ENCODE peak calls at places on chromosomes 6 and 20, in six cellular contexts. One of them, this sample, is unnamed. For H3K36me3 and H3K9me3, the result is how much of the 10 kb centered on the place peaks cover.

GRCh38 chr6:105803439-105803838 is 282.7 kb upstream of the PRDM1 start:
- DNase-seq in cardiac muscle cell: no peak
- DNase-seq in CD8-positive, alpha-beta T cell: no peak
- DNase-seq in DND-41: no peak
- DNase-seq in adipocyte: peak
- DNase-seq in kidney: no peak
- DNase-seq in this sample: peak

GRCh38 chr6:147053311-147053921 is 150.8 kb upstream of the STXBP5 start:
- DNase-seq in kidney: no peak
- DNase-seq in adipocyte: no peak
- DNase-seq in CD8-positive, alpha-beta T cell: no peak
- DNase-seq in cardiac muscle cell: no peak
- DNase-seq in DND-41: no peak
- DNase-seq in this sample: no peak

GRCh38 chr6:107116328-107116892 is 1.1 kb upstream of the BEND3 start:
- DNase-seq in CD8-positive, alpha-beta T cell: no peak
- DNase-seq in adipocyte: peak
- DNase-seq in cardiac muscle cell: peak
- DNase-seq in kidney: no peak
- DNase-seq in DND-41: peak
- DNase-seq in this sample: no peak

GRCh38 chr20:11544029-11544678 is 373.5 kb upstream of the BTBD3 start:
- DNase-seq in kidney: no peak
- DNase-seq in adipocyte: peak
- DNase-seq in CD8-positive, alpha-beta T cell: no peak
- DNase-seq in cardiac muscle cell: peak
- DNase-seq in DND-41: peak
- DNase-seq in this sample: peak

GRCh38 chr6:137102851-137103492 is 58.2 kb upstream of the IL20RA start:
- DNase-seq in DND-41: peak
- DNase-seq in kidney: no peak
- DNase-seq in CD8-positive, alpha-beta T cell: no peak
- DNase-seq in adipocyte: no peak
- DNase-seq in cardiac muscle cell: no peak
- DNase-seq in this sample: no peak

GRCh38 chr20:43939762-43940121 is 25.1 kb downstream of the TOX2 start:
- DNase-seq in cardiac muscle cell: no peak
- DNase-seq in kidney: no peak
- DNase-seq in DND-41: no peak
- DNase-seq in adipocyte: no peak
- DNase-seq in CD8-positive, alpha-beta T cell: no peak
- DNase-seq in this sample: no peak

GRCh38 chr20:43243672-43244269 is 54.1 kb upstream of the PTPRT start:
- DNase-seq in DND-41: peak
- DNase-seq in adipocyte: no peak
- DNase-seq in cardiac muscle cell: peak
- DNase-seq in CD8-positive, alpha-beta T cell: no peak
- DNase-seq in kidney: no peak
- DNase-seq in this sample: no peak

GRCh38 chr20:39993737-39994136 is 695.3 kb downstream of the MAFB start:
- DNase-seq in adipocyte: no peak
- DNase-seq in CD8-positive, alpha-beta T cell: no peak
- DNase-seq in DND-41: no peak
- DNase-seq in kidney: peak
- DNase-seq in cardiac muscle cell: peak
- DNase-seq in this sample: no peak

GRCh38 chr6:42038811-42039408 is 11.4 kb upstream of the TAF8 start:
- DNase-seq in cardiac muscle cell: no peak
- DNase-seq in CD8-positive, alpha-beta T cell: no peak
- DNase-seq in DND-41: no peak
- DNase-seq in adipocyte: peak
- DNase-seq in kidney: no peak
- DNase-seq in this sample: peak

GRCh38 chr6:170020041-170020583 is 268.7 kb downstream of the ERMARD start:
- DNase-seq in cardiac muscle cell: no peak
- DNase-seq in DND-41: no peak
- DNase-seq in CD8-positive, alpha-beta T cell: no peak
- DNase-seq in adipocyte: no peak
- DNase-seq in kidney: no peak
- DNase-seq in this sample: no peak

GRCh38 chr20:19823971-19824370 is 65.9 kb downstream of the RIN2 start:
- DNase-seq in DND-41: no peak
- DNase-seq in kidney: no peak
- DNase-seq in cardiac muscle cell: no peak
- DNase-seq in adipocyte: no peak
- DNase-seq in CD8-positive, alpha-beta T cell: no peak
- DNase-seq in this sample: no peak

GRCh38 chr6:158411998-158412397 is 99.7 kb downstream of the TULP4 start:
- DNase-seq in adipocyte: no peak
- DNase-seq in CD8-positive, alpha-beta T cell: no peak
- DNase-seq in cardiac muscle cell: no peak
- DNase-seq in kidney: no peak
- DNase-seq in DND-41: no peak
- DNase-seq in this sample: no peak

GRCh38 chr20:58331961-58332551 is 22.5 kb downstream of the RAB22A start:
- DNase-seq in cardiac muscle cell: no peak
- DNase-seq in CD8-positive, alpha-beta T cell: no peak
- DNase-seq in adipocyte: no peak
- DNase-seq in kidney: no peak
- DNase-seq in DND-41: no peak
- DNase-seq in this sample: no peak

GRCh38 chr20:38649275-38649891 is 47.8 kb downstream of the ARHGAP40 start:
- DNase-seq in adipocyte: peak
- DNase-seq in kidney: no peak
- DNase-seq in CD8-positive, alpha-beta T cell: no peak
- DNase-seq in DND-41: peak
- DNase-seq in cardiac muscle cell: peak
- DNase-seq in this sample: peak

GRCh38 chr6:142469220-142469619 is 167.4 kb downstream of the ADGRG6 start:
- DNase-seq in cardiac muscle cell: no peak
- DNase-seq in DND-41: no peak
- DNase-seq in adipocyte: no peak
- DNase-seq in CD8-positive, alpha-beta T cell: no peak
- DNase-seq in kidney: no peak
- DNase-seq in this sample: no peak

GRCh38 chr20:24465168-24465567 is 4.3 kb upstream of the SYNDIG1 start:
- DNase-seq in CD8-positive, alpha-beta T cell: no peak
- DNase-seq in kidney: no peak
- DNase-seq in DND-41: no peak
- DNase-seq in cardiac muscle cell: no peak
- DNase-seq in adipocyte: no peak
- DNase-seq in this sample: no peak

GRCh38 chr6:15755555-15755954 is 92.7 kb upstream of the DTNBP1 start:
- DNase-seq in kidney: no peak
- DNase-seq in CD8-positive, alpha-beta T cell: no peak
- DNase-seq in cardiac muscle cell: no peak
- DNase-seq in adipocyte: peak
- DNase-seq in DND-41: no peak
- DNase-seq in this sample: no peak

GRCh38 chr20:59400666-59401065 is 100.3 kb downstream of the EDN3 start:
- DNase-seq in DND-41: no peak
- DNase-seq in adipocyte: no peak
- DNase-seq in kidney: no peak
- DNase-seq in CD8-positive, alpha-beta T cell: no peak
- DNase-seq in cardiac muscle cell: no peak
- DNase-seq in this sample: no peak

GRCh38 chr6:155315516-155315871 is 1.2 kb upstream of the TFB1M start:
- DNase-seq in kidney: no peak
- DNase-seq in cardiac muscle cell: no peak
- DNase-seq in CD8-positive, alpha-beta T cell: no peak
- DNase-seq in adipocyte: peak
- DNase-seq in DND-41: no peak
- DNase-seq in this sample: peak

GRCh38 chr6:6328451-6328850 is 8.0 kb upstream of the F13A1 start:
- DNase-seq in adipocyte: no peak
- DNase-seq in cardiac muscle cell: no peak
- DNase-seq in kidney: no peak
- DNase-seq in DND-41: no peak
- DNase-seq in CD8-positive, alpha-beta T cell: no peak
- DNase-seq in this sample: no peak

GRCh38 chr6:144899161-144899560 is 614.0 kb downstream of the UTRN start:
- DNase-seq in adipocyte: peak
- DNase-seq in cardiac muscle cell: no peak
- DNase-seq in CD8-positive, alpha-beta T cell: no peak
- DNase-seq in DND-41: no peak
- DNase-seq in kidney: no peak
- DNase-seq in this sample: peak

GRCh38 chr6:7727951-7728854 is 2.3 kb downstream of the BMP6 start:
- DNase-seq in adipocyte: peak
- DNase-seq in CD8-positive, alpha-beta T cell: no peak
- DNase-seq in kidney: peak
- DNase-seq in DND-41: no peak
- DNase-seq in cardiac muscle cell: peak
- DNase-seq in this sample: peak

GRCh38 chr20:47464380-47465101 is 37.1 kb upstream of the NCOA3 start:
- DNase-seq in DND-41: no peak
- DNase-seq in adipocyte: peak
- DNase-seq in CD8-positive, alpha-beta T cell: no peak
- DNase-seq in cardiac muscle cell: no peak
- DNase-seq in kidney: no peak
- DNase-seq in this sample: peak

GRCh38 chr6:133646021-133646682 is 242.8 kb upstream of the TCF21 start:
- DNase-seq in cardiac muscle cell: no peak
- DNase-seq in kidney: no peak
- DNase-seq in DND-41: no peak
- DNase-seq in adipocyte: peak
- DNase-seq in CD8-positive, alpha-beta T cell: no peak
- DNase-seq in this sample: peak

GRCh38 chr6:117776441-117776840 is 101.2 kb downstream of the NUS1 start:
- DNase-seq in DND-41: no peak
- DNase-seq in kidney: no peak
- DNase-seq in CD8-positive, alpha-beta T cell: no peak
- DNase-seq in adipocyte: no peak
- DNase-seq in cardiac muscle cell: peak
- DNase-seq in this sample: peak

GRCh38 chr20:36482044-36482473 is 59.3 kb upstream of the MYL9 start:
- DNase-seq in kidney: no peak
- DNase-seq in adipocyte: no peak
- DNase-seq in CD8-positive, alpha-beta T cell: no peak
- DNase-seq in DND-41: no peak
- DNase-seq in cardiac muscle cell: peak
- DNase-seq in this sample: no peak

GRCh38 chr20:51059862-51060261 is 37.0 kb upstream of the KCNG1 start:
- DNase-seq in kidney: no peak
- DNase-seq in DND-41: no peak
- DNase-seq in adipocyte: no peak
- DNase-seq in CD8-positive, alpha-beta T cell: no peak
- DNase-seq in cardiac muscle cell: no peak
- DNase-seq in this sample: peak

GRCh38 chr6:141169419-141169818 is 963.3 kb upstream of the GJE1 start:
- DNase-seq in adipocyte: peak
- DNase-seq in DND-41: no peak
- DNase-seq in kidney: no peak
- DNase-seq in cardiac muscle cell: peak
- DNase-seq in CD8-positive, alpha-beta T cell: no peak
- DNase-seq in this sample: peak

GRCh38 chr20:24379116-24379927 is 90.1 kb upstream of the SYNDIG1 start:
- DNase-seq in cardiac muscle cell: no peak
- DNase-seq in adipocyte: peak
- DNase-seq in kidney: peak
- DNase-seq in DND-41: no peak
- DNase-seq in CD8-positive, alpha-beta T cell: no peak
- DNase-seq in this sample: peak

GRCh38 chr6:170233304-170234205 is 57.3 kb downstream of the DLL1 start:
- DNase-seq in CD8-positive, alpha-beta T cell: no peak
- DNase-seq in DND-41: no peak
- DNase-seq in adipocyte: no peak
- DNase-seq in cardiac muscle cell: no peak
- DNase-seq in kidney: peak
- DNase-seq in this sample: no peak

GRCh38 chr6:115643762-115644161 is 416.9 kb downstream of the FRK start:
- DNase-seq in CD8-positive, alpha-beta T cell: no peak
- DNase-seq in DND-41: no peak
- DNase-seq in adipocyte: peak
- DNase-seq in cardiac muscle cell: no peak
- DNase-seq in kidney: no peak
- DNase-seq in this sample: peak

GRCh38 chr20:36070451-36070850 is 84.1 kb upstream of the EPB41L1 start:
- DNase-seq in cardiac muscle cell: no peak
- DNase-seq in adipocyte: peak
- DNase-seq in kidney: no peak
- DNase-seq in DND-41: peak
- DNase-seq in CD8-positive, alpha-beta T cell: no peak
- DNase-seq in this sample: no peak

GRCh38 chr20:51187318-51187717 is 164.4 kb upstream of the KCNG1 start:
- DNase-seq in cardiac muscle cell: no peak
- DNase-seq in adipocyte: no peak
- DNase-seq in kidney: no peak
- DNase-seq in DND-41: no peak
- DNase-seq in CD8-positive, alpha-beta T cell: no peak
- DNase-seq in this sample: peak

GRCh38 chr6:112651239-112651638 is 304.1 kb downstream of the RFPL4B start:
- DNase-seq in cardiac muscle cell: no peak
- DNase-seq in DND-41: no peak
- DNase-seq in CD8-positive, alpha-beta T cell: no peak
- DNase-seq in kidney: no peak
- DNase-seq in adipocyte: no peak
- DNase-seq in this sample: no peak

GRCh38 chr6:13066050-13066449 is 262.3 kb downstream of the TBC1D7 start:
- DNase-seq in kidney: no peak
- DNase-seq in CD8-positive, alpha-beta T cell: no peak
- DNase-seq in cardiac muscle cell: no peak
- DNase-seq in DND-41: no peak
- DNase-seq in adipocyte: no peak
- DNase-seq in this sample: no peak

GRCh38 chr6:82775989-82776388 is 289.7 kb downstream of the UBE3D start:
- DNase-seq in kidney: no peak
- DNase-seq in adipocyte: no peak
- DNase-seq in CD8-positive, alpha-beta T cell: no peak
- DNase-seq in DND-41: no peak
- DNase-seq in cardiac muscle cell: no peak
- DNase-seq in this sample: no peak
- H3K4me3 ChIP-seq in kidney: no peak
- H3K4me3 ChIP-seq in adipocyte: no peak
- H3K4me3 ChIP-seq in CD8-positive, alpha-beta T cell: no peak
- H3K4me3 ChIP-seq in DND-41: no peak
- H3K4me3 ChIP-seq in cardiac muscle cell: no peak
- H3K4me3 ChIP-seq in this sample: no peak

GRCh38 chr6:43608783-43609182 is 20.3 kb downstream of the GTPBP2 start:
- DNase-seq in adipocyte: no peak
- DNase-seq in CD8-positive, alpha-beta T cell: no peak
- DNase-seq in cardiac muscle cell: no peak
- DNase-seq in DND-41: no peak
- DNase-seq in kidney: no peak
- DNase-seq in this sample: no peak
- H3K36me3 ChIP-seq in adipocyte: half or more
- H3K36me3 ChIP-seq in CD8-positive, alpha-beta T cell: under half
- H3K36me3 ChIP-seq in cardiac muscle cell: under half
- H3K36me3 ChIP-seq in DND-41: half or more
- H3K36me3 ChIP-seq in kidney: under half
- H3K36me3 ChIP-seq in this sample: under half

GRCh38 chr6:30283761-30284160 is 43.0 kb upstream of the TRIM39 start:
- DNase-seq in adipocyte: no peak
- DNase-seq in DND-41: no peak
- DNase-seq in CD8-positive, alpha-beta T cell: no peak
- DNase-seq in kidney: no peak
- DNase-seq in cardiac muscle cell: no peak
- DNase-seq in this sample: no peak
- H3K9me3 ChIP-seq in adipocyte: half or more
- H3K9me3 ChIP-seq in DND-41: half or more
- H3K9me3 ChIP-seq in CD8-positive, alpha-beta T cell: under half
- H3K9me3 ChIP-seq in kidney: half or more
- H3K9me3 ChIP-seq in cardiac muscle cell: under half
- H3K9me3 ChIP-seq in this sample: under half

GRCh38 chr20:9068896-9069663 is at the start of gene PLCB4:
- DNase-seq in cardiac muscle cell: peak
- DNase-seq in DND-41: peak
- DNase-seq in kidney: peak
- DNase-seq in CD8-positive, alpha-beta T cell: no peak
- DNase-seq in adipocyte: peak
- DNase-seq in this sample: peak
- H3K4me3 ChIP-seq in cardiac muscle cell: peak
- H3K4me3 ChIP-seq in DND-41: peak
- H3K4me3 ChIP-seq in kidney: peak
- H3K4me3 ChIP-seq in CD8-positive, alpha-beta T cell: no peak
- H3K4me3 ChIP-seq in adipocyte: peak
- H3K4me3 ChIP-seq in this sample: peak